ENCODE peak calls at places on chromosomes 1 and 21, in eight cellular contexts. E is mesothelial cell of epicardium; Q is stimulated activated CD4-positive, alpha-beta T cell treated with anti-CD3 and anti-CD28 coated beads, Interleukin-4, amount 100 ng/mL, for 48 hours; K is AG08395; C is AML-193; P is pancreas; L is colonic mucosa; R is T follicular helper cell. T is an unnamed sample.

GRCh38 chr1:162389971-162390370 is 8.4 kb downstream of the C1orf226 start:
- DNase-seq in P (no peak), Q (no peak), R (no peak), E (no peak), K (no peak), C (no peak), L (no peak), T (no peak)

GRCh38 chr1:164743991-164744390 is 185.0 kb downstream of the PBX1 start:
- DNase-seq in R (no peak), Q (no peak), L (no peak), C (no peak), E (no peak), P (no peak), K (no peak), T (no peak)

GRCh38 chr1:43509740-43510375 is 20.8 kb upstream of the PTPRF start:
- DNase-seq in E (peak; percentile 16), L (peak; percentile 58), P (no peak), C (no peak), Q (peak; percentile 11), R (no peak), K (no peak), T (no peak)

GRCh38 chr1:86825294-86825693 is 88.6 kb downstream of the SELENOF start:
- DNase-seq in P (no peak), Q (no peak), R (no peak), K (peak; percentile 42), C (no peak), L (no peak), E (peak; percentile 40), T (no peak)

GRCh38 chr1:86258106-86258505 is 101.5 kb upstream of the COL24A1 start:
- DNase-seq in L (no peak), P (no peak), E (no peak), K (peak; percentile 31), Q (no peak), C (no peak), R (no peak), T (no peak)

GRCh38 chr1:16420719-16421118 is 16.5 kb downstream of the SPATA21 start:
- DNase-seq in P (no peak), R (no peak), C (no peak), E (no peak), K (no peak), Q (peak; percentile 56), L (no peak), T (no peak)

GRCh38 chr21:32516729-32517649 is 68.3 kb downstream of the TCP10L start:
- DNase-seq in C (no peak), K (no peak), P (no peak), L (no peak), R (no peak), Q (no peak), E (no peak), T (no peak)

GRCh38 chr1:228955691-228956090 is 220.4 kb downstream of the RHOU start:
- DNase-seq in C (no peak), E (no peak), R (no peak), Q (no peak), L (no peak), P (no peak), K (peak; percentile 83), T (no peak)

GRCh38 chr1:214581785-214582184 is 21.2 kb upstream of the CENPF start:
- DNase-seq in C (no peak), L (no peak), Q (no peak), K (peak; percentile 86), E (no peak), R (no peak), P (no peak), T (no peak)

GRCh38 chr1:66809736-66810326 is 8.8 kb upstream of the INSL5 start:
- DNase-seq in R (no peak), L (no peak), P (no peak), E (no peak), K (peak; percentile 12), C (no peak), Q (no peak), T (no peak)

GRCh38 chr1:202593845-202594244 is 116.4 kb downstream of the SYT2 start:
- DNase-seq in P (no peak), L (no peak), K (no peak), C (no peak), Q (no peak), R (no peak), E (no peak), T (no peak)

GRCh38 chr1:180365039-180365438 is 135.0 kb downstream of the LHX4 start:
- DNase-seq in C (peak; percentile 48), R (no peak), Q (no peak), L (no peak), P (no peak), K (no peak), E (no peak), T (peak; percentile 55)

GRCh38 chr1:234186037-234186688 is 187.1 kb upstream of the COA6 start:
- DNase-seq in E (no peak), R (no peak), K (no peak), Q (no peak), C (no peak), P (no peak), L (no peak), T (no peak)

GRCh38 chr1:40784141-40784770 is 669 bp downstream of the KCNQ4 start:
- DNase-seq in C (no peak), P (peak; percentile 76), R (no peak), K (no peak), E (no peak), Q (no peak), L (peak; percentile 33), T (no peak)

GRCh38 chr1:178491721-178492120 is 5.0 kb downstream of the CLEC20A start:
- DNase-seq in L (no peak), E (no peak), Q (no peak), R (no peak), C (no peak), P (no peak), K (no peak), T (no peak)

GRCh38 chr1:46084553-46085448 is 47.6 kb downstream of the PIK3R3 start:
- DNase-seq in R (no peak), C (no peak), L (no peak), E (no peak), Q (no peak), P (no peak), K (peak; percentile 14), T (no peak)

GRCh38 chr1:196355206-196355786 is 252.9 kb downstream of the KCNT2 start:
- DNase-seq in R (no peak), K (peak; percentile 25), P (no peak), L (no peak), C (peak; percentile 7), E (no peak), Q (no peak), T (peak; percentile 17)

GRCh38 chr1:41537788-41538351 is 53.4 kb upstream of the EDN2 start:
- DNase-seq in R (no peak), K (peak; percentile 13), E (peak; percentile 35), Q (no peak), P (no peak), L (peak; percentile 49), C (no peak), T (no peak)

GRCh38 chr1:26697978-26698849 is 2.4 kb downstream of the ARID1A start:
- DNase-seq in P (peak; percentile 77), K (peak; percentile 93), Q (no peak), C (peak; percentile 78), R (peak; percentile 24), L (peak; percentile 74), E (peak; percentile 42), T (peak; percentile 78)

GRCh38 chr21:32520885-32521735 is 64.2 kb downstream of the TCP10L start:
- DNase-seq in P (peak; percentile 78), C (no peak), K (peak; percentile 84), R (no peak), Q (no peak), E (no peak), L (peak; percentile 68), T (peak; percentile 36)

T was measured in SK-MEL-5.